ENCODE peak calls at places on chromosomes 11 and 22, in seven cellular contexts. X is midbrain; H is IMR-90; M is body of pancreas; N is pancreas; K is cardiac muscle cell; Y is activated T-helper 1 cell treated with anti-CD3 and anti-CD28 coated beads, Interleukin-12 subunit alpha, Interleukin-12 subunit beta, Interleukin-2, Interleukin-4 antibody, amounts not matched to agents 30 ng/mL and 10 ng/mL and 1 ng/mL, durations not matched to agents 14 hours and 24 hours and 36 hours. E is an unnamed sample.

GRCh38 chr22:39745789-39746188 is 147.8 kb downstream of the ENTHD1 start:
- DNase-seq in X (no peak), H (no peak), M (no peak), N (no peak), K (no peak), Y (no peak), E (no peak)

GRCh38 chr11:114257621-114258558 is 38.3 kb upstream of the NNMT start:
- DNase-seq in X (no peak), H (no peak), M (peak), N (no peak), K (peak), Y (no peak), E (no peak)

GRCh38 chr11:71165771-71166170 is 86.6 kb downstream of the SHANK2 start:
- DNase-seq in X (no peak), H (no peak), M (no peak), N (no peak), K (no peak), Y (no peak), E (no peak)

GRCh38 chr11:58075781-58076180 is 45.0 kb downstream of the OR6Q1 start:
- DNase-seq in X (no peak), H (peak), M (no peak), N (no peak), K (no peak), Y (no peak), E (no peak)

GRCh38 chr11:13479688-13480087 is 16.1 kb downstream of the PTH start:
- DNase-seq in X (no peak), H (no peak), M (no peak), N (no peak), K (no peak), Y (no peak), E (no peak)

GRCh38 chr11:35857922-35858321 is 85.9 kb upstream of the LDLRAD3 start:
- DNase-seq in X (no peak), H (no peak), M (no peak), N (no peak), K (no peak), Y (no peak), E (no peak)

GRCh38 chr22:28716686-28717085 is 24.9 kb downstream of the CHEK2 start:
- DNase-seq in X (no peak), H (peak), M (no peak), N (no peak), K (no peak), Y (no peak), E (no peak)

GRCh38 chr22:30575011-30575671 is 676 bp upstream of the GAL3ST1 start:
- DNase-seq in X (peak), H (peak), M (peak), N (peak), K (peak), Y (no peak), E (no peak)

GRCh38 chr22:45709866-45710265 is 38.2 kb downstream of the ATXN10 start:
- DNase-seq in X (no peak), H (peak), M (no peak), N (no peak), K (peak), Y (no peak), E (no peak)

GRCh38 chr11:132278801-132279574 is 908.6 kb downstream of the NTM start:
- DNase-seq in X (peak), H (peak), M (no peak), N (no peak), K (peak), Y (no peak), E (no peak)

GRCh38 chr22:26182723-26183122 is 13.5 kb downstream of the SEZ6L start:
- DNase-seq in X (no peak), H (no peak), M (no peak), N (no peak), K (no peak), Y (no peak), E (no peak)

GRCh38 chr11:11261629-11262028 is 91.4 kb downstream of the CSNK2A3 start:
- DNase-seq in X (no peak), H (no peak), M (no peak), N (no peak), K (no peak), Y (no peak), E (no peak)

GRCh38 chr11:69111578-69112247 is 44.0 kb upstream of the SMIM38 start:
- DNase-seq in X (no peak), H (no peak), M (peak), N (no peak), K (no peak), Y (no peak), E (no peak)

GRCh38 chr22:40714514-40714966 is 35.3 kb downstream of the MCHR1 start:
- DNase-seq in X (peak), H (peak), M (no peak), N (no peak), K (peak), Y (no peak), E (no peak)

GRCh38 chr11:9806946-9807687 is 143.2 kb downstream of the SWAP70 start:
- DNase-seq in X (no peak), H (no peak), M (no peak), N (no peak), K (no peak), Y (no peak), E (no peak)

GRCh38 chr11:11499300-11499699 is 122.5 kb downstream of the GALNT18 start:
- DNase-seq in X (no peak), H (no peak), M (no peak), N (no peak), K (no peak), Y (no peak), E (no peak)

GRCh38 chr11:110525883-110526282 is 96.1 kb downstream of the FDX1 start:
- DNase-seq in X (no peak), H (peak), M (no peak), N (no peak), K (peak), Y (no peak), E (no peak)

GRCh38 chr22:44358723-44359440 is 46.1 kb upstream of the SHISAL1 start:
- DNase-seq in X (no peak), H (no peak), M (no peak), N (no peak), K (no peak), Y (no peak), E (no peak)

GRCh38 chr11:944711-945470 is 19.2 kb downstream of the AP2A2 start:
- DNase-seq in X (no peak), H (peak), M (no peak), N (no peak), K (peak), Y (no peak), E (no peak)

GRCh38 chr22:30260682-30261081 is 6.0 kb downstream of the OSM start:
- DNase-seq in X (no peak), H (no peak), M (no peak), N (no peak), K (no peak), Y (no peak), E (no peak)

GRCh38 chr11:70144262-70144661 is 58.8 kb upstream of the FADD start:
- DNase-seq in X (no peak), H (no peak), M (no peak), N (no peak), K (no peak), Y (no peak), E (no peak)

GRCh38 chr11:83063073-83063754 is 8.5 kb downstream of the RAB30 start:
- DNase-seq in X (no peak), H (peak), M (no peak), N (no peak), K (peak), Y (no peak), E (no peak)

GRCh38 chr11:90476442-90477007 is 253.7 kb upstream of the CHORDC1 start:
- DNase-seq in X (peak), H (peak), M (peak), N (peak), K (peak), Y (no peak), E (no peak)

GRCh38 chr11:93740031-93740801 is 1.1 kb downstream of the TAF1D start:
- DNase-seq in X (no peak), H (peak), M (peak), N (peak), K (peak), Y (peak), E (no peak)

GRCh38 chr11:94784884-94785283 is 16.7 kb downstream of the AMOTL1 start:
- DNase-seq in X (no peak), H (no peak), M (no peak), N (no peak), K (no peak), Y (no peak), E (no peak)

GRCh38 chr11:46295312-46295995 is 18.0 kb downstream of the CREB3L1 start:
- DNase-seq in X (peak), H (peak), M (peak), N (peak), K (peak), Y (peak), E (peak)

GRCh38 chr11:9280655-9281301 is 15.6 kb upstream of the DENND5A start:
- DNase-seq in X (no peak), H (peak), M (peak), N (no peak), K (peak), Y (peak), E (peak)

GRCh38 chr11:124442442-124442841 is 3.1 kb downstream of the OR8B8 start:
- DNase-seq in X (no peak), H (no peak), M (no peak), N (no peak), K (peak), Y (no peak), E (no peak)

GRCh38 chr22:40250608-40251007 is 72.9 kb downstream of the TNRC6B start:
- DNase-seq in X (no peak), H (no peak), M (no peak), N (no peak), K (no peak), Y (no peak), E (no peak)

GRCh38 chr11:44110231-44110679 is 14.8 kb downstream of the EXT2 start:
- DNase-seq in X (peak), H (peak), M (peak), N (peak), K (peak), Y (peak), E (peak)

GRCh38 chr11:119728651-119729580 is at the start of gene NECTIN1:
- DNase-seq in X (peak), H (peak), M (peak), N (peak), K (peak), Y (peak), E (peak)

GRCh38 chr11:7597620-7598019 is 75.7 kb downstream of the CYB5R2 start:
- DNase-seq in X (no peak), H (no peak), M (peak), N (peak), K (no peak), Y (no peak), E (no peak)

GRCh38 chr11:68128682-68129327 is 7.6 kb upstream of the CHKA start:
- DNase-seq in X (no peak), H (peak), M (peak), N (peak), K (peak), Y (no peak), E (no peak)

GRCh38 chr11:26134481-26135355 is 197.2 kb upstream of the ANO3 start:
- DNase-seq in X (peak), H (peak), M (no peak), N (no peak), K (peak), Y (no peak), E (no peak)

E was measured in T-cell.